ENCODE peak calls at places on chromosomes 3 and 15, in nine cellular contexts. F is endothelial cell; C is T-helper 9 cell; H is activated effector memory CD4-positive, alpha-beta T cell treated with Interleukin-2 at 50 U/mL for 16 hours; M is omental fat pad; W is NCI-H1417; D is nephron progenitor cell; E is COR-L47; X is RKO. I is an unnamed sample.
A peak's percentile ranks its signal among the peaks of the same experiment; 100 is the strongest.

GRCh38 chr3:149592758-149593240 is 65.0 kb downstream of the WWTR1 start:
- DNase-seq in E (no peak), X (no peak), C (no peak), D (no peak), F (no peak), M (no peak), H (no peak), W (no peak), I (no peak)

GRCh38 chr15:40892449-40893012 is 1.7 kb upstream of the VPS18 start:
- DNase-seq in D (no peak), H (no peak), X (no peak), C (no peak), W (no peak), E (no peak), F (no peak), M (no peak), I (no peak)

GRCh38 chr15:35958021-35958420 is 412.1 kb upstream of the DPH6 start:
- DNase-seq in C (no peak), H (no peak), D (peak; percentile 13), W (peak; percentile 66), X (no peak), M (no peak), E (peak; percentile 89), F (no peak), I (no peak)

GRCh38 chr3:45442679-45443214 is 54.4 kb downstream of the LARS2 start:
- DNase-seq in C (no peak), H (no peak), W (no peak), X (no peak), D (no peak), E (no peak), M (no peak), F (no peak), I (no peak)

GRCh38 chr15:90946538-90946937 is 8.1 kb upstream of the RCCD1 start:
- DNase-seq in D (no peak), F (no peak), E (no peak), C (no peak), M (no peak), W (no peak), X (no peak), H (no peak), I (no peak)

GRCh38 chr3:72997421-72997961 is 880 bp downstream of the PPP4R2 start:
- DNase-seq in W (peak; percentile 24), D (peak; percentile 18), H (no peak), M (no peak), E (peak; percentile 3), F (peak; percentile 17), X (peak; percentile 86), C (no peak), I (no peak)

GRCh38 chr3:43054754-43055153 is 51.1 kb downstream of the POMGNT2 start:
- DNase-seq in X (no peak), H (no peak), D (no peak), F (no peak), E (no peak), C (no peak), W (no peak), M (no peak), I (no peak)

GRCh38 chr3:76668653-76669052 is 371.2 kb upstream of the ROBO2 start:
- DNase-seq in D (no peak), F (no peak), W (no peak), C (no peak), E (no peak), H (no peak), M (no peak), X (no peak), I (no peak)

GRCh38 chr15:27219636-27220035 is 248.7 kb downstream of the GABRG3 start:
- DNase-seq in W (no peak), F (no peak), C (no peak), X (no peak), E (no peak), H (no peak), M (no peak), D (no peak), I (no peak)

GRCh38 chr3:150763841-150764483 is 993 bp upstream of the SIAH2 start:
- DNase-seq in M (peak; percentile 35), D (peak; percentile 63), W (peak; percentile 92), E (peak; percentile 67), F (peak; percentile 57), X (peak; percentile 76), C (peak; percentile 33), H (no peak), I (peak; percentile 65)

GRCh38 chr15:44666208-44667038 is 3.0 kb upstream of the SPG11 start:
- DNase-seq in W (no peak), D (no peak), F (no peak), H (no peak), M (no peak), E (no peak), C (no peak), X (no peak), I (no peak)

GRCh38 chr3:132347095-132347494 is 29.9 kb downstream of the ACP3 start:
- DNase-seq in M (no peak), E (peak; percentile 51), H (no peak), W (no peak), C (no peak), F (no peak), X (no peak), D (no peak), I (no peak)

GRCh38 chr3:146781606-146782005 is 176.5 kb upstream of the PLSCR5 start:
- DNase-seq in X (no peak), F (no peak), H (no peak), W (no peak), D (no peak), E (no peak), M (no peak), C (no peak), I (no peak)

GRCh38 chr3:105449393-105449792 is 82.7 kb downstream of the ALCAM start:
- DNase-seq in H (no peak), X (no peak), D (no peak), M (no peak), F (no peak), W (no peak), E (no peak), C (no peak), I (no peak)